ENCODE peak calls at places on chromosome 9, in seven cellular contexts. K is neuronal stem cell, E is mesendoderm, G is IMR-90, V is H9, U is mesenchymal stem cell, H is H1. Z is an unnamed sample.

GRCh38 chr9:79312686-79313421 is 258.9 kb upstream of the TLE4 start:
- DNase-seq in K (no peak), E (peak; percentile 21), G (no peak), V (peak; percentile 50), U (no peak), H (peak; percentile 54), Z (no peak)

GRCh38 chr9:33211695-33212393 is 28.1 kb upstream of the SPINK4 start:
- DNase-seq in K (no peak), E (peak; percentile 63), G (peak; percentile 38), V (no peak), U (no peak), H (no peak), Z (peak; percentile 64)

GRCh38 chr9:36325081-36325828 is 67.0 kb upstream of the GNE start:
- DNase-seq in K (no peak), E (no peak), G (no peak), V (no peak), U (no peak), H (no peak), Z (peak; percentile 71)

GRCh38 chr9:129171993-129172751 is 5.9 kb downstream of the IER5L start:
- DNase-seq in K (no peak), E (no peak), G (no peak), V (no peak), U (no peak), H (no peak), Z (no peak)

GRCh38 chr9:127776195-127776918 is 2.1 kb downstream of the SH2D3C start:
- DNase-seq in K (no peak), E (peak; percentile 70), G (no peak), V (no peak), U (no peak), H (peak; percentile 76), Z (no peak)

GRCh38 chr9:136674786-136675349 is 12.2 kb downstream of the EGFL7 start:
- DNase-seq in K (no peak), E (peak; percentile 29), G (no peak), V (no peak), U (no peak), H (no peak), Z (no peak)

GRCh38 chr9:137276757-137277328 is 683 bp upstream of the TOR4A start:
- DNase-seq in K (no peak), E (peak; percentile 84), G (peak; percentile 38), V (peak; percentile 71), U (peak; percentile 81), H (peak; percentile 68), Z (no peak)

GRCh38 chr9:128266868-128267590 is 8.8 kb downstream of the GOLGA2 start:
- DNase-seq in K (no peak), E (no peak), G (no peak), V (no peak), U (no peak), H (no peak), Z (no peak)

GRCh38 chr9:16180546-16180945 is 627.7 kb downstream of the CCDC171 start:
- DNase-seq in K (no peak), E (peak; percentile 71), G (peak; percentile 51), V (no peak), U (peak; percentile 53), H (no peak), Z (peak; percentile 80)

GRCh38 chr9:87516931-87517300 is 19.2 kb downstream of the DAPK1 start:
- DNase-seq in K (no peak), E (no peak), G (no peak), V (no peak), U (no peak), H (no peak), Z (no peak)

GRCh38 chr9:69207503-69207902 is 33.4 kb downstream of the TJP2 start:
- DNase-seq in K (no peak), E (peak; percentile 73), G (no peak), V (peak; percentile 41), U (no peak), H (no peak), Z (peak; percentile 48)

GRCh38 chr9:34957492-34958410 is at the start of gene PHF24:
- DNase-seq in K (peak; percentile 36), E (peak; percentile 14), G (no peak), V (peak; percentile 47), U (peak; percentile 5), H (peak; percentile 64), Z (no peak)

GRCh38 chr9:137217276-137218211 is 4.5 kb downstream of the RNF208 start:
- DNase-seq in K (no peak), E (peak; percentile 76), G (no peak), V (peak; percentile 89), U (peak; percentile 63), H (peak; percentile 87), Z (peak; percentile 67)

GRCh38 chr9:89137548-89138462 is 40.8 kb downstream of the SHC3 start:
- DNase-seq in K (no peak), E (no peak), G (peak; percentile 95), V (no peak), U (peak; percentile 93), H (no peak), Z (peak; percentile 77)

GRCh38 chr9:94861589-94862241 is 135.2 kb downstream of the AOPEP start:
- DNase-seq in K (no peak), E (no peak), G (peak; percentile 85), V (no peak), U (peak; percentile 92), H (peak; percentile 16), Z (peak; percentile 50)

GRCh38 chr9:112310826-112311225 is 22.6 kb downstream of the PTBP3 start:
- DNase-seq in K (no peak), E (peak; percentile 56), G (no peak), V (no peak), U (no peak), H (no peak), Z (peak; percentile 79)

GRCh38 chr9:15426019-15426418 is 3.3 kb downstream of the SNAPC3 start:
- DNase-seq in K (no peak), E (no peak), G (no peak), V (no peak), U (no peak), H (no peak), Z (no peak)

GRCh38 chr9:77710965-77711657 is 63.0 kb upstream of the GNA14 start:
- DNase-seq in K (no peak), E (peak; percentile 17), G (no peak), V (no peak), U (no peak), H (no peak), Z (no peak)

GRCh38 chr9:114016629-114017423 is 61.3 kb downstream of the AMBP start:
- DNase-seq in K (no peak), E (no peak), G (no peak), V (no peak), U (no peak), H (peak; percentile 37), Z (no peak)
- H3K23ac ChIP-seq in K (no peak overlapping the region), E (no peak overlapping the region), G (no peak overlapping the region), V (no peak overlapping the region), U (no peak overlapping the region), H (no peak overlapping the region), Z (no peak overlapping the region)

DNA sequence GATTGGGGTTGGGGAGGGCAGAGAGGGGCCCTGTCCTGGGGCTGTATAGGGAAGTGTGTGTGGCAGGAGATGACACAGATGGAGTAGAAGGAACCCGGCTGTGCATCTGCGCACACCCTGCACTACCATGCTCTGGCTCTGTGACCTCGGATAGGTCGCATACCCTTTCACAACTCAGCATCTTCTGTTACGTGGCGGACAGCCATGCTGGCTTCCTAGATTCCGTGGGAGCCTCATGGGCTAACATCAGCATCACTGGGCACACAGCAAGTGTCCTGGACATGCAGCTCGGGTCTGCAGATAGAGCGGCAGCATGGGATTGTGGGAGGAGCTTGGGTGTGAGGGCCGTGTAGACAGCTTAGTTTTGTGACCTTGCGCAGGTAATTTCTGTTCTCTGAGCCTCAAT is 9.2 kb downstream of the ARPC5L start:
- DNase-seq in K (no peak), E (no peak), G (no peak), V (no peak), U (no peak), H (no peak), Z (no peak)
- H3K9ac ChIP-seq in K (no peak overlapping the region), E (no peak overlapping the region), G (no peak overlapping the region), V (no peak overlapping the region), U (peak overlapping the region; percentile 97), H (no peak overlapping the region), Z (no peak overlapping the region)

DNA sequence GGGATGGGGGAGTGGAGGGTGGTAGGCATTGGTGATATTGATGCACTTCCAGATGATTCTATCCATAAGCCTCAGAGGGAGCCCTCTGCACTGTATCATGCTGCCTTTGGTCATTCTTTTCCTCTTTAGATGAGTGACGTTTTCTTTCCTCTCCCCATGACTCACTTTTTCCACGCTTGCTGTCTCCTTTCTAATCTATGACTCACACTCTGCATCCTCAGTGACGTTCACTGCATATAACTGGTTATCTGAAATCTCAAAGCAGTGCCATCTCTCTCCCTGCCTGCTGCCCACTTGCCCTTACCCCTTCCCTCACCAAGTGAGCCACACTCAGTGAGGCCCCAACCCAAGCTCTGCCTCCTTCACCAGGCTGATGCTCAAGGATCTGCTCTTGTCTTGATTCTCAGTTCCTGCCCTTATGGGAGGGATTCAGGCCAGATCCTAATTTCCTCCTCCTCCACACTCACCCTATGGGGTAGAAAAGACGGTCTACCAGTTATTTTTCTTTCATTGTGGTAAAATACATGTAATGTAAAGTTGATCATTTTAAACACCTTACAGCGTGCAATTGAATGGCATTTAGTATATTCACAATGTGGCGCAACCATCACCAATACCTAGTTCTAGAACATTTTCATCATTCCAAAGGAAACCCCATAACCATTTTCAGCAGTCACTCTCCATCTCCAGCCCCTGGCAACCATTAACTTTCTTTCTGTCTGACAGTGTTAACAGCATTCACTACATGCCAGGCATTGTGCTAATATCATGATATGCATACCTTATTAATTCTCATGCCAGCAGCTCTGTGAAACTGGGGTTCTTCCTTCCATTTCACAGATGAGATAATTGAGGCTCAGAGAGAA is 31.8 kb downstream of the PTGS1 start:
- DNase-seq in K (no peak), E (no peak), G (peak; percentile 99), V (no peak), U (peak; percentile 98), H (no peak), Z (peak; percentile 76)
- H3K23ac ChIP-seq in K (no peak overlapping the region), E (no peak overlapping the region), G (peak overlapping the region; percentile 93), V (no peak overlapping the region), U (no peak overlapping the region), H (no peak overlapping the region), Z (no peak overlapping the region)

GRCh38 chr9:124659099-124659659 is 111.9 kb downstream of the NR6A1 start:
- DNase-seq in K (peak; percentile 80), E (peak; percentile 90), G (peak; percentile 97), V (peak; percentile 61), U (peak; percentile 99), H (no peak), Z (peak; percentile 97)

GRCh38 chr9:124662561-124662960 is 108.5 kb downstream of the NR6A1 start:
- DNase-seq in K (no peak), E (no peak), G (no peak), V (no peak), U (no peak), H (no peak), Z (no peak)

GRCh38 chr9:124660341-124660801 is 110.7 kb downstream of the NR6A1 start:
- DNase-seq in K (peak; percentile 79), E (peak; percentile 57), G (peak; percentile 61), V (peak; percentile 27), U (peak; percentile 77), H (no peak), Z (peak; percentile 51)

GRCh38 chr9:124663046-124663961 is 107.8 kb downstream of the NR6A1 start:
- DNase-seq in K (no peak), E (no peak), G (no peak), V (no peak), U (peak; percentile 27), H (no peak), Z (no peak)

DNA sequence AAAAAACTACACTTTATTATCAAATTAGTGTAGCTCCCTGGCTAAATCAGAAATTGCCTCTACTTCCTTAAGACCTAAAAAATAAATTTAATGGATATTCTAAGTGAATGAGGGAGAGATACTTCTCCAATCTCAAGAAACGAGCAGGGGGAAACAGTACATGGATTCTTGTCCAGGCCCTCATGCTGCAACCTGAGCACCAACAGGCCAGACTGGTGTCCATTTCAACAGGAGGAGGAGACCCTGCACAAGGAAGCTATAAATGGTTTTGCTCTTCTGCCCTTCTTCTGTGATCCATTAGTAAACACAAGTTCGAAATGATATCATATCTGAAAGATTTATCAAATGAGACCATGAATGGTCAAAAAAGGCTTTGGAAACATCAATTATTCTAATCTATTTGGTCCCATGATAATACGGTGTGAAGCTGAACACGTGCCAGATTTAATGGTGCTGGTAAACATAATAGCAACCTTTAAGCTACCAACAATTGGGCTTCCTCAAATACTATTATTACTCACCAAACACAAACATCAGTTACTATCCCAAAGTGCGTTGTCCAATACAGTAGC is 109.8 kb downstream of the NR6A1 start:
- DNase-seq in K (no peak), E (no peak), G (peak; percentile 19), V (no peak), U (no peak), H (no peak), Z (no peak)
- H3K9ac ChIP-seq in K (no peak overlapping the region), E (no peak overlapping the region), G (peak overlapping the region; percentile 19), V (no peak overlapping the region), U (no peak overlapping the region), H (no peak overlapping the region), Z (no peak overlapping the region)